ENCODE peak calls at places on chromosomes 13 and 19, in seven cellular contexts. One of them, this sample, is unnamed.

GRCh38 chr19:46646402-46646801 is 10.4 kb upstream of the GNG8 start:
- DNase-seq in endothelial cell of umbilical vein: no peak
- DNase-seq in WTC11: no peak
- DNase-seq in lower leg skin: no peak
- DNase-seq in cardiac muscle cell: no peak
- DNase-seq in fibroblast of pulmonary artery: no peak
- DNase-seq in transverse colon: no peak
- DNase-seq in this sample: no peak

GRCh38 chr13:112983428-112984196 is 14.6 kb downstream of the MCF2L start:
- DNase-seq in fibroblast of pulmonary artery: no peak
- DNase-seq in endothelial cell of umbilical vein: no peak
- DNase-seq in cardiac muscle cell: peak; percentile 65
- DNase-seq in lower leg skin: no peak
- DNase-seq in transverse colon: peak; percentile 62
- DNase-seq in WTC11: no peak
- DNase-seq in this sample: no peak

GRCh38 chr19:10514211-10515145 is 2.8 kb downstream of the S1PR5 start:
- DNase-seq in transverse colon: no peak
- DNase-seq in cardiac muscle cell: peak; percentile 23
- DNase-seq in WTC11: peak; percentile 79
- DNase-seq in lower leg skin: no peak
- DNase-seq in fibroblast of pulmonary artery: no peak
- DNase-seq in endothelial cell of umbilical vein: no peak
- DNase-seq in this sample: no peak

GRCh38 chr13:96730676-96731075 is 263.6 kb downstream of the OXGR1 start:
- DNase-seq in transverse colon: no peak
- DNase-seq in endothelial cell of umbilical vein: no peak
- DNase-seq in cardiac muscle cell: no peak
- DNase-seq in lower leg skin: no peak
- DNase-seq in WTC11: no peak
- DNase-seq in fibroblast of pulmonary artery: peak; percentile 1
- DNase-seq in this sample: no peak

GRCh38 chr19:45528744-45529453 is 21.6 kb downstream of the VASP start:
- DNase-seq in endothelial cell of umbilical vein: no peak
- DNase-seq in cardiac muscle cell: peak; percentile 60
- DNase-seq in transverse colon: peak; percentile 77
- DNase-seq in fibroblast of pulmonary artery: no peak
- DNase-seq in lower leg skin: no peak
- DNase-seq in WTC11: peak; percentile 91
- DNase-seq in this sample: peak; percentile 70

GRCh38 chr13:50990540-50991506 is 81.2 kb downstream of the RNASEH2B start:
- DNase-seq in transverse colon: peak; percentile 32
- DNase-seq in fibroblast of pulmonary artery: peak; percentile 67
- DNase-seq in WTC11: no peak
- DNase-seq in cardiac muscle cell: peak; percentile 50
- DNase-seq in endothelial cell of umbilical vein: peak; percentile 30
- DNase-seq in lower leg skin: no peak
- DNase-seq in this sample: no peak

GRCh38 chr13:31769581-31769980 is 30.3 kb downstream of the RXFP2 start:
- DNase-seq in lower leg skin: no peak
- DNase-seq in endothelial cell of umbilical vein: no peak
- DNase-seq in cardiac muscle cell: no peak
- DNase-seq in WTC11: no peak
- DNase-seq in transverse colon: no peak
- DNase-seq in fibroblast of pulmonary artery: no peak
- DNase-seq in this sample: no peak

GRCh38 chr13:110531671-110532083 is 29.8 kb downstream of the RAB20 start:
- DNase-seq in fibroblast of pulmonary artery: no peak
- DNase-seq in WTC11: no peak
- DNase-seq in endothelial cell of umbilical vein: no peak
- DNase-seq in lower leg skin: no peak
- DNase-seq in transverse colon: no peak
- DNase-seq in cardiac muscle cell: no peak
- DNase-seq in this sample: no peak

GRCh38 chr13:94658926-94659649 is 53.3 kb downstream of the SOX21 start:
- DNase-seq in cardiac muscle cell: no peak
- DNase-seq in lower leg skin: no peak
- DNase-seq in transverse colon: no peak
- DNase-seq in WTC11: no peak
- DNase-seq in fibroblast of pulmonary artery: no peak
- DNase-seq in endothelial cell of umbilical vein: peak; percentile 33
- DNase-seq in this sample: no peak

GRCh38 chr13:109568273-109568900 is 218.0 kb downstream of the IRS2 start:
- DNase-seq in endothelial cell of umbilical vein: no peak
- DNase-seq in fibroblast of pulmonary artery: no peak
- DNase-seq in cardiac muscle cell: no peak
- DNase-seq in WTC11: no peak
- DNase-seq in lower leg skin: no peak
- DNase-seq in transverse colon: no peak
- DNase-seq in this sample: no peak

GRCh38 chr13:102825921-102826706 is 19.7 kb upstream of the ERCC5 start:
- DNase-seq in fibroblast of pulmonary artery: peak; percentile 96
- DNase-seq in transverse colon: no peak
- DNase-seq in WTC11: no peak
- DNase-seq in endothelial cell of umbilical vein: peak; percentile 58
- DNase-seq in cardiac muscle cell: no peak
- DNase-seq in lower leg skin: no peak
- DNase-seq in this sample: no peak

GRCh38 chr13:113653264-113654174 is 4.5 kb downstream of the ATP4B start:
- DNase-seq in lower leg skin: peak; percentile 82
- DNase-seq in endothelial cell of umbilical vein: no peak
- DNase-seq in fibroblast of pulmonary artery: no peak
- DNase-seq in cardiac muscle cell: no peak
- DNase-seq in WTC11: peak; percentile 7
- DNase-seq in transverse colon: peak; percentile 3
- DNase-seq in this sample: peak; percentile 24

GRCh38 chr13:114151565-114152284 is 19.3 kb upstream of the RASA3 start:
- DNase-seq in endothelial cell of umbilical vein: no peak
- DNase-seq in fibroblast of pulmonary artery: no peak
- DNase-seq in cardiac muscle cell: peak; percentile 32
- DNase-seq in WTC11: no peak
- DNase-seq in transverse colon: peak; percentile 92
- DNase-seq in lower leg skin: peak; percentile 90
- DNase-seq in this sample: peak; percentile 82

GRCh38 chr19:40612831-40613668 is 11.9 kb downstream of the LTBP4 start:
- DNase-seq in lower leg skin: peak; percentile 93
- DNase-seq in cardiac muscle cell: peak; percentile 64
- DNase-seq in endothelial cell of umbilical vein: no peak
- DNase-seq in WTC11: peak; percentile 94
- DNase-seq in fibroblast of pulmonary artery: peak; percentile 48
- DNase-seq in transverse colon: peak; percentile 70
- DNase-seq in this sample: peak; percentile 72

GRCh38 chr13:20475927-20476691 is 49.5 kb downstream of the CRYL1 start:
- DNase-seq in lower leg skin: no peak
- DNase-seq in fibroblast of pulmonary artery: no peak
- DNase-seq in cardiac muscle cell: no peak
- DNase-seq in endothelial cell of umbilical vein: no peak
- DNase-seq in WTC11: peak; percentile 39
- DNase-seq in transverse colon: peak; percentile 59
- DNase-seq in this sample: peak; percentile 77

GRCh38 chr13:113552786-113553540 is 31.6 kb upstream of the TFDP1 start:
- DNase-seq in WTC11: no peak
- DNase-seq in transverse colon: peak; percentile 2
- DNase-seq in endothelial cell of umbilical vein: peak; percentile 97
- DNase-seq in cardiac muscle cell: no peak
- DNase-seq in fibroblast of pulmonary artery: no peak
- DNase-seq in lower leg skin: peak; percentile 68
- DNase-seq in this sample: peak; percentile 7

GRCh38 chr19:56689198-56689597 is 17.6 kb upstream of the ZNF835 start:
- DNase-seq in lower leg skin: no peak
- DNase-seq in transverse colon: no peak
- DNase-seq in fibroblast of pulmonary artery: no peak
- DNase-seq in endothelial cell of umbilical vein: no peak
- DNase-seq in cardiac muscle cell: no peak
- DNase-seq in WTC11: no peak
- DNase-seq in this sample: no peak

GRCh38 chr13:93262729-93263128 is 36.1 kb downstream of the GPC6 start:
- DNase-seq in transverse colon: no peak
- DNase-seq in fibroblast of pulmonary artery: peak; percentile 51
- DNase-seq in endothelial cell of umbilical vein: no peak
- DNase-seq in WTC11: no peak
- DNase-seq in lower leg skin: no peak
- DNase-seq in cardiac muscle cell: no peak
- DNase-seq in this sample: no peak

GRCh38 chr13:100039740-100040139 is 49.2 kb upstream of the PCCA start:
- DNase-seq in cardiac muscle cell: peak; percentile 17
- DNase-seq in transverse colon: no peak
- DNase-seq in fibroblast of pulmonary artery: no peak
- DNase-seq in endothelial cell of umbilical vein: no peak
- DNase-seq in lower leg skin: no peak
- DNase-seq in WTC11: no peak
- DNase-seq in this sample: no peak

GRCh38 chr13:113774177-113775107 is 15.4 kb downstream of the TMEM255B start:
- DNase-seq in fibroblast of pulmonary artery: peak; percentile 74
- DNase-seq in lower leg skin: peak; percentile 21
- DNase-seq in WTC11: no peak
- DNase-seq in endothelial cell of umbilical vein: peak; percentile 95
- DNase-seq in transverse colon: no peak
- DNase-seq in cardiac muscle cell: no peak
- DNase-seq in this sample: peak; percentile 15

GRCh38 chr13:36193151-36193855 is 21.1 kb downstream of the SOHLH2 start:
- DNase-seq in cardiac muscle cell: no peak
- DNase-seq in fibroblast of pulmonary artery: peak; percentile 57
- DNase-seq in transverse colon: no peak
- DNase-seq in lower leg skin: no peak
- DNase-seq in endothelial cell of umbilical vein: no peak
- DNase-seq in WTC11: no peak
- DNase-seq in this sample: no peak

GRCh38 chr19:42284641-42285341 is 15.7 kb downstream of the CIC start:
- DNase-seq in endothelial cell of umbilical vein: peak; percentile 20
- DNase-seq in lower leg skin: peak; percentile 90
- DNase-seq in WTC11: no peak
- DNase-seq in transverse colon: no peak
- DNase-seq in fibroblast of pulmonary artery: no peak
- DNase-seq in cardiac muscle cell: peak; percentile 38
- DNase-seq in this sample: no peak

GRCh38 chr19:54203151-54203611 is 2.5 kb downstream of the RPS9 start:
- DNase-seq in cardiac muscle cell: no peak
- DNase-seq in transverse colon: no peak
- DNase-seq in WTC11: no peak
- DNase-seq in lower leg skin: no peak
- DNase-seq in endothelial cell of umbilical vein: no peak
- DNase-seq in fibroblast of pulmonary artery: no peak
- DNase-seq in this sample: peak; percentile 59

GRCh38 chr13:113837554-113838355 is 26.1 kb downstream of the GAS6 start:
- DNase-seq in fibroblast of pulmonary artery: peak; percentile 97
- DNase-seq in cardiac muscle cell: peak; percentile 52
- DNase-seq in endothelial cell of umbilical vein: peak; percentile 92
- DNase-seq in lower leg skin: peak; percentile 98
- DNase-seq in WTC11: no peak
- DNase-seq in transverse colon: peak; percentile 84
- DNase-seq in this sample: peak; percentile 89

GRCh38 chr13:39385621-39386231 is 217.3 kb downstream of the LHFPL6 start:
- DNase-seq in endothelial cell of umbilical vein: peak; percentile 54
- DNase-seq in fibroblast of pulmonary artery: peak; percentile 57
- DNase-seq in WTC11: no peak
- DNase-seq in transverse colon: no peak
- DNase-seq in lower leg skin: no peak
- DNase-seq in cardiac muscle cell: no peak
- DNase-seq in this sample: no peak

GRCh38 chr19:10699650-10700335 is 1.4 kb upstream of the QTRT1 start:
- DNase-seq in lower leg skin: no peak
- DNase-seq in cardiac muscle cell: peak; percentile 58
- DNase-seq in fibroblast of pulmonary artery: peak; percentile 76
- DNase-seq in transverse colon: peak; percentile 70
- DNase-seq in endothelial cell of umbilical vein: peak; percentile 64
- DNase-seq in WTC11: peak; percentile 79
- DNase-seq in this sample: peak; percentile 74

GRCh38 chr13:26867451-26868067 is 107.0 kb upstream of the GPR12 start:
- DNase-seq in fibroblast of pulmonary artery: peak; percentile 42
- DNase-seq in lower leg skin: no peak
- DNase-seq in transverse colon: no peak
- DNase-seq in cardiac muscle cell: peak; percentile 70
- DNase-seq in WTC11: peak; percentile 36
- DNase-seq in endothelial cell of umbilical vein: peak; percentile 38
- DNase-seq in this sample: no peak

GRCh38 chr19:620166-620862 is 13.0 kb downstream of the POLRMT start:
- DNase-seq in fibroblast of pulmonary artery: no peak
- DNase-seq in cardiac muscle cell: no peak
- DNase-seq in lower leg skin: no peak
- DNase-seq in transverse colon: no peak
- DNase-seq in endothelial cell of umbilical vein: no peak
- DNase-seq in WTC11: no peak
- DNase-seq in this sample: no peak
- TF ChIP-seq CTCF in fibroblast of pulmonary artery: no peak
- TF ChIP-seq CTCF in cardiac muscle cell: no peak
- TF ChIP-seq CTCF in lower leg skin: no peak
- TF ChIP-seq CTCF in transverse colon: no peak
- TF ChIP-seq CTCF in endothelial cell of umbilical vein: no peak
- TF ChIP-seq CTCF in WTC11: no peak
- TF ChIP-seq CTCF in this sample: no peak

GRCh38 chr19:37906868-37907734 is at the start of gene SIPA1L3:
- DNase-seq in endothelial cell of umbilical vein: peak; percentile 97
- DNase-seq in transverse colon: peak; percentile 97
- DNase-seq in WTC11: peak; percentile 97
- DNase-seq in lower leg skin: peak; percentile 99
- DNase-seq in fibroblast of pulmonary artery: peak; percentile 96
- DNase-seq in cardiac muscle cell: peak; percentile 99
- DNase-seq in this sample: peak; percentile 97
- TF ChIP-seq CTCF in endothelial cell of umbilical vein: no peak
- TF ChIP-seq CTCF in transverse colon: no peak
- TF ChIP-seq CTCF in WTC11: no peak
- TF ChIP-seq CTCF in lower leg skin: no peak
- TF ChIP-seq CTCF in fibroblast of pulmonary artery: no peak
- TF ChIP-seq CTCF in cardiac muscle cell: no peak
- TF ChIP-seq CTCF in this sample: peak; percentile 10

DNA sequence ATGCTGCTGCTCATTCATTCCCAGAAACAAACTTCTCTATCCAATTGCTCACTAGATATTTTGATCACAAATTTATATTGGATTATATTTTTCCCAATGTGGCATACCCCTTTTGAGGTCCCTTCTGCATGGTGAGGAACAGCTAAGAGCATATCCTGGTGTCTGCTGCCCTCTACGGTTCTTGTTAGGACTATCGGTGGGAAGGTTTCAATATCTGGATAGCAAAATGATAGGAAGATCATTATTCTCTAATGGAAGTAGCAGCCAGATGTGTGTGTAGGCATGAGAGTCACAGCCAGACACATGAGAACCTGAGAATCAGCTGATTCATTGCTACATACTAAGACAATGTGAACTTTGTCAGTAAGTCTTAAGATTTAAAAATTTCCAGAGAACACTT is 1422.4 kb upstream of the MIR17HG start:
- DNase-seq in cardiac muscle cell: peak; percentile 58
- DNase-seq in transverse colon: no peak
- DNase-seq in WTC11: peak; percentile 28
- DNase-seq in endothelial cell of umbilical vein: peak; percentile 56
- DNase-seq in lower leg skin: no peak
- DNase-seq in fibroblast of pulmonary artery: peak; percentile 56
- DNase-seq in this sample: no peak
- TF ChIP-seq CTCF in cardiac muscle cell: peak; percentile 36
- TF ChIP-seq CTCF in transverse colon: peak; percentile 18
- TF ChIP-seq CTCF in WTC11: no peak
- TF ChIP-seq CTCF in endothelial cell of umbilical vein: peak; percentile 42
- TF ChIP-seq CTCF in lower leg skin: no peak
- TF ChIP-seq CTCF in fibroblast of pulmonary artery: peak; percentile 62
- TF ChIP-seq CTCF in this sample: no peak

DNA sequence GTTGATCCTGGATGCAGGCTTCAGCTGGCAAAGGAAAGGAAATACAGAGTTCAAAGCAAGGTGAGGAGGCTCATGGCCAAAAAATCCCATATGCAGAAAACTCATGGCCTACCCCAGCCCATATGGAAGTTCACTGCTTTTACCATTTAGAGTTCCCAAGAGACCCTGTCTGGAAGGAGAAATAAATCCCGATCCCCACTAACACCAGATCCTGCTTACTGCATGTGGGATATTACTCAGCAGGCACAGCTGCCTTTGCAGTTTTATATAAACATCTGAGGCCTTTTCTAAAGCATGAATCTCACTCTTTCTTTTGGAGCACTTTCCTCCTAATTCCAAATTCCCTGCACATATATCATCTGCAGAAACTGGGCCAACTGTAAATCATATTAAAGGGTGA is 413.0 kb upstream of the SPRY2 start:
- DNase-seq in cardiac muscle cell: no peak
- DNase-seq in WTC11: no peak
- DNase-seq in endothelial cell of umbilical vein: no peak
- DNase-seq in transverse colon: no peak
- DNase-seq in fibroblast of pulmonary artery: no peak
- DNase-seq in lower leg skin: no peak
- DNase-seq in this sample: no peak
- TF ChIP-seq CTCF in cardiac muscle cell: no peak
- TF ChIP-seq CTCF in WTC11: no peak
- TF ChIP-seq CTCF in endothelial cell of umbilical vein: no peak
- TF ChIP-seq CTCF in transverse colon: no peak
- TF ChIP-seq CTCF in fibroblast of pulmonary artery: no peak
- TF ChIP-seq CTCF in lower leg skin: no peak
- TF ChIP-seq CTCF in this sample: no peak